ENCODE peak calls at places on chromosome 19, in six cellular contexts. One of them, this sample, is unnamed.
A peak's percentile ranks its signal among the peaks of the same experiment; 100 is the strongest.

GRCh38 chr19:55552620-55553019 is 7.3 kb upstream of the SBK3 start:
- DNase-seq in heart right ventricle: no peak
- DNase-seq in NCI-H2081: no peak
- DNase-seq in brain microvascular endothelial cell: peak; percentile 85
- DNase-seq in T-cell: no peak
- DNase-seq in stromal cell of bone marrow: no peak
- DNase-seq in this sample: no peak

GRCh38 chr19:10193666-10194499 is 870 bp downstream of the DNMT1 start:
- DNase-seq in heart right ventricle: no peak
- DNase-seq in NCI-H2081: no peak
- DNase-seq in brain microvascular endothelial cell: peak; percentile 31
- DNase-seq in T-cell: no peak
- DNase-seq in stromal cell of bone marrow: no peak
- DNase-seq in this sample: no peak

GRCh38 chr19:47660435-47660832 is 51.5 kb downstream of the BICRA start:
- DNase-seq in T-cell: no peak
- DNase-seq in NCI-H2081: no peak
- DNase-seq in stromal cell of bone marrow: no peak
- DNase-seq in heart right ventricle: no peak
- DNase-seq in brain microvascular endothelial cell: no peak
- DNase-seq in this sample: peak; percentile 61

GRCh38 chr19:32748497-32748896 is 28.9 kb downstream of the TDRD12 start:
- DNase-seq in T-cell: peak; percentile 7
- DNase-seq in brain microvascular endothelial cell: no peak
- DNase-seq in stromal cell of bone marrow: no peak
- DNase-seq in heart right ventricle: no peak
- DNase-seq in NCI-H2081: peak; percentile 10
- DNase-seq in this sample: no peak

GRCh38 chr19:720691-721160 is 12.0 kb downstream of the PALM start:
- DNase-seq in brain microvascular endothelial cell: no peak
- DNase-seq in heart right ventricle: no peak
- DNase-seq in NCI-H2081: no peak
- DNase-seq in stromal cell of bone marrow: no peak
- DNase-seq in T-cell: no peak
- DNase-seq in this sample: no peak

GRCh38 chr19:6060600-6061391 is 49.5 kb downstream of the RFX2 start:
- DNase-seq in heart right ventricle: no peak
- DNase-seq in NCI-H2081: no peak
- DNase-seq in brain microvascular endothelial cell: no peak
- DNase-seq in T-cell: no peak
- DNase-seq in stromal cell of bone marrow: no peak
- DNase-seq in this sample: no peak

GRCh38 chr19:10517760-10518443 is 655 bp upstream of the S1PR5 start:
- DNase-seq in stromal cell of bone marrow: no peak
- DNase-seq in T-cell: peak; percentile 27
- DNase-seq in heart right ventricle: peak; percentile 31
- DNase-seq in brain microvascular endothelial cell: peak; percentile 16
- DNase-seq in NCI-H2081: no peak
- DNase-seq in this sample: no peak

GRCh38 chr19:47704024-47704423 is 9.2 kb upstream of the EHD2 start:
- DNase-seq in T-cell: no peak
- DNase-seq in heart right ventricle: no peak
- DNase-seq in NCI-H2081: no peak
- DNase-seq in brain microvascular endothelial cell: peak; percentile 95
- DNase-seq in stromal cell of bone marrow: no peak
- DNase-seq in this sample: no peak

GRCh38 chr19:46697142-46697960 is 19.6 kb downstream of the PRKD2 start:
- DNase-seq in T-cell: no peak
- DNase-seq in stromal cell of bone marrow: peak; percentile 30
- DNase-seq in NCI-H2081: peak; percentile 81
- DNase-seq in brain microvascular endothelial cell: peak; percentile 73
- DNase-seq in heart right ventricle: peak; percentile 87
- DNase-seq in this sample: peak; percentile 86

GRCh38 chr19:50736338-50736737 is 13.2 kb downstream of the CLEC11A start:
- DNase-seq in brain microvascular endothelial cell: no peak
- DNase-seq in T-cell: no peak
- DNase-seq in NCI-H2081: no peak
- DNase-seq in heart right ventricle: no peak
- DNase-seq in stromal cell of bone marrow: no peak
- DNase-seq in this sample: no peak

GRCh38 chr19:33202546-33203507 is 8.7 kb downstream of the LRP3 start:
- DNase-seq in heart right ventricle: no peak
- DNase-seq in T-cell: no peak
- DNase-seq in brain microvascular endothelial cell: no peak
- DNase-seq in stromal cell of bone marrow: no peak
- DNase-seq in NCI-H2081: no peak
- DNase-seq in this sample: no peak

GRCh38 chr19:6718741-6719539 is 1.5 kb downstream of the C3 start:
- DNase-seq in NCI-H2081: no peak
- DNase-seq in brain microvascular endothelial cell: no peak
- DNase-seq in T-cell: no peak
- DNase-seq in stromal cell of bone marrow: no peak
- DNase-seq in heart right ventricle: no peak
- DNase-seq in this sample: no peak

GRCh38 chr19:43589277-43589676 is 6.7 kb downstream of the IRGQ start:
- DNase-seq in NCI-H2081: no peak
- DNase-seq in T-cell: no peak
- DNase-seq in stromal cell of bone marrow: no peak
- DNase-seq in brain microvascular endothelial cell: no peak
- DNase-seq in heart right ventricle: no peak
- DNase-seq in this sample: no peak

GRCh38 chr19:18762125-18763023 is 28.7 kb downstream of the COMP start:
- DNase-seq in stromal cell of bone marrow: no peak
- DNase-seq in brain microvascular endothelial cell: no peak
- DNase-seq in T-cell: no peak
- DNase-seq in NCI-H2081: peak; percentile 87
- DNase-seq in heart right ventricle: peak; percentile 69
- DNase-seq in this sample: peak; percentile 90

GRCh38 chr19:35955881-35956634 is 19.9 kb downstream of the LRFN3 start:
- DNase-seq in brain microvascular endothelial cell: no peak
- DNase-seq in stromal cell of bone marrow: no peak
- DNase-seq in T-cell: no peak
- DNase-seq in heart right ventricle: no peak
- DNase-seq in NCI-H2081: no peak
- DNase-seq in this sample: no peak

GRCh38 chr19:13629687-13630357 is 123.5 kb upstream of the CACNA1A start:
- DNase-seq in heart right ventricle: no peak
- DNase-seq in brain microvascular endothelial cell: no peak
- DNase-seq in T-cell: no peak
- DNase-seq in NCI-H2081: no peak
- DNase-seq in stromal cell of bone marrow: peak; percentile 78
- DNase-seq in this sample: no peak

GRCh38 chr19:15893498-15893897 is 4.4 kb downstream of the CYP4F2 start:
- DNase-seq in stromal cell of bone marrow: no peak
- DNase-seq in NCI-H2081: no peak
- DNase-seq in T-cell: no peak
- DNase-seq in brain microvascular endothelial cell: no peak
- DNase-seq in heart right ventricle: no peak
- DNase-seq in this sample: peak; percentile 30

GRCh38 chr19:1063030-1063908 is 3.7 kb upstream of the ARHGAP45 start:
- DNase-seq in heart right ventricle: no peak
- DNase-seq in T-cell: peak; percentile 70
- DNase-seq in brain microvascular endothelial cell: no peak
- DNase-seq in stromal cell of bone marrow: no peak
- DNase-seq in NCI-H2081: no peak
- DNase-seq in this sample: no peak